ENCODE peak calls at places on chromosomes 3 and 15, in nine cellular contexts. One of them, this sample, is unnamed. For H3K4me1, the result is how much of the 10 kb centered on the place peaks cover.

GRCh38 chr3:27720899-27721716 is 1.0 kb downstream of the EOMES start:
- DNase-seq in heart right ventricle: no peak
- DNase-seq in ovary: no peak
- DNase-seq in SJCRH30: no peak
- DNase-seq in A549: no peak
- DNase-seq in hepatocyte: no peak
- DNase-seq in testis: no peak
- DNase-seq in A673: no peak
- DNase-seq in uterus: no peak
- DNase-seq in this sample: no peak

GRCh38 chr3:186931487-186932280 is 1.4 kb downstream of the ST6GAL1 start:
- DNase-seq in heart right ventricle: peak
- DNase-seq in ovary: peak
- DNase-seq in SJCRH30: no peak
- DNase-seq in A549: no peak
- DNase-seq in hepatocyte: peak
- DNase-seq in testis: peak
- DNase-seq in A673: peak
- DNase-seq in uterus: peak
- DNase-seq in this sample: peak

GRCh38 chr15:73183071-73183470 is 130.8 kb downstream of the NEO1 start:
- DNase-seq in heart right ventricle: no peak
- DNase-seq in ovary: no peak
- DNase-seq in SJCRH30: no peak
- DNase-seq in A549: no peak
- DNase-seq in hepatocyte: no peak
- DNase-seq in testis: no peak
- DNase-seq in A673: no peak
- DNase-seq in uterus: no peak
- DNase-seq in this sample: no peak

GRCh38 chr3:14143826-14144225 is 19.0 kb downstream of the TMEM43 start:
- DNase-seq in heart right ventricle: no peak
- DNase-seq in ovary: peak
- DNase-seq in SJCRH30: peak
- DNase-seq in A549: peak
- DNase-seq in hepatocyte: peak
- DNase-seq in testis: no peak
- DNase-seq in A673: peak
- DNase-seq in uterus: peak
- DNase-seq in this sample: peak

GRCh38 chr15:73284073-73284472 is 84.7 kb downstream of the HCN4 start:
- DNase-seq in heart right ventricle: no peak
- DNase-seq in ovary: no peak
- DNase-seq in SJCRH30: no peak
- DNase-seq in A549: no peak
- DNase-seq in hepatocyte: no peak
- DNase-seq in testis: no peak
- DNase-seq in A673: peak
- DNase-seq in uterus: no peak
- DNase-seq in this sample: no peak

GRCh38 chr3:140187648-140188221 is 252.8 kb downstream of the CLSTN2 start:
- DNase-seq in heart right ventricle: no peak
- DNase-seq in ovary: no peak
- DNase-seq in SJCRH30: no peak
- DNase-seq in A549: no peak
- DNase-seq in hepatocyte: no peak
- DNase-seq in testis: peak
- DNase-seq in A673: no peak
- DNase-seq in uterus: no peak
- DNase-seq in this sample: no peak

GRCh38 chr3:14555835-14556234 is 15.7 kb upstream of the GRIP2 start:
- DNase-seq in heart right ventricle: peak
- DNase-seq in ovary: no peak
- DNase-seq in SJCRH30: no peak
- DNase-seq in A549: no peak
- DNase-seq in hepatocyte: peak
- DNase-seq in testis: peak
- DNase-seq in A673: no peak
- DNase-seq in uterus: no peak
- DNase-seq in this sample: no peak

GRCh38 chr15:93319121-93319814 is 230.3 kb upstream of the RGMA start:
- DNase-seq in heart right ventricle: no peak
- DNase-seq in ovary: no peak
- DNase-seq in SJCRH30: no peak
- DNase-seq in A549: no peak
- DNase-seq in hepatocyte: no peak
- DNase-seq in testis: no peak
- DNase-seq in A673: no peak
- DNase-seq in uterus: no peak
- DNase-seq in this sample: no peak

GRCh38 chr15:62740141-62741004 is 302.2 kb upstream of the TPM1 start:
- DNase-seq in heart right ventricle: no peak
- DNase-seq in ovary: no peak
- DNase-seq in SJCRH30: no peak
- DNase-seq in A549: peak
- DNase-seq in hepatocyte: no peak
- DNase-seq in testis: peak
- DNase-seq in A673: no peak
- DNase-seq in uterus: peak
- DNase-seq in this sample: no peak

GRCh38 chr15:78058401-78058935 is 19.0 kb downstream of the TBC1D2B start:
- DNase-seq in heart right ventricle: no peak
- DNase-seq in ovary: no peak
- DNase-seq in SJCRH30: no peak
- DNase-seq in A549: no peak
- DNase-seq in hepatocyte: no peak
- DNase-seq in testis: no peak
- DNase-seq in A673: no peak
- DNase-seq in uterus: no peak
- DNase-seq in this sample: no peak

GRCh38 chr3:130707914-130708601 is 38.6 kb downstream of the PIK3R4 start:
- DNase-seq in heart right ventricle: no peak
- DNase-seq in ovary: no peak
- DNase-seq in SJCRH30: no peak
- DNase-seq in A549: no peak
- DNase-seq in hepatocyte: no peak
- DNase-seq in testis: no peak
- DNase-seq in A673: no peak
- DNase-seq in uterus: no peak
- DNase-seq in this sample: no peak

GRCh38 chr15:57395292-57395691 is 19.0 kb downstream of the CGNL1 start:
- DNase-seq in heart right ventricle: no peak
- DNase-seq in ovary: no peak
- DNase-seq in SJCRH30: peak
- DNase-seq in A549: no peak
- DNase-seq in hepatocyte: peak
- DNase-seq in testis: no peak
- DNase-seq in A673: peak
- DNase-seq in uterus: no peak
- DNase-seq in this sample: no peak

GRCh38 chr3:30577788-30578187 is 28.6 kb upstream of the TGFBR2 start:
- DNase-seq in heart right ventricle: no peak
- DNase-seq in ovary: no peak
- DNase-seq in SJCRH30: no peak
- DNase-seq in A549: no peak
- DNase-seq in hepatocyte: no peak
- DNase-seq in testis: no peak
- DNase-seq in A673: no peak
- DNase-seq in uterus: no peak
- DNase-seq in this sample: no peak

GRCh38 chr3:11498646-11499045 is 145.1 kb downstream of the VGLL4 start:
- DNase-seq in heart right ventricle: peak
- DNase-seq in ovary: peak
- DNase-seq in SJCRH30: peak
- DNase-seq in A549: no peak
- DNase-seq in hepatocyte: peak
- DNase-seq in testis: peak
- DNase-seq in A673: no peak
- DNase-seq in uterus: peak
- DNase-seq in this sample: no peak

GRCh38 chr3:140505876-140506275 is 172.0 kb upstream of the TRIM42 start:
- DNase-seq in heart right ventricle: no peak
- DNase-seq in ovary: no peak
- DNase-seq in SJCRH30: no peak
- DNase-seq in A549: no peak
- DNase-seq in hepatocyte: no peak
- DNase-seq in testis: peak
- DNase-seq in A673: no peak
- DNase-seq in uterus: no peak
- DNase-seq in this sample: no peak

GRCh38 chr15:81304226-81304625 is 19.7 kb downstream of the STARD5 start:
- DNase-seq in heart right ventricle: no peak
- DNase-seq in ovary: no peak
- DNase-seq in SJCRH30: no peak
- DNase-seq in A549: no peak
- DNase-seq in hepatocyte: no peak
- DNase-seq in testis: peak
- DNase-seq in A673: no peak
- DNase-seq in uterus: no peak
- DNase-seq in this sample: peak

DNA sequence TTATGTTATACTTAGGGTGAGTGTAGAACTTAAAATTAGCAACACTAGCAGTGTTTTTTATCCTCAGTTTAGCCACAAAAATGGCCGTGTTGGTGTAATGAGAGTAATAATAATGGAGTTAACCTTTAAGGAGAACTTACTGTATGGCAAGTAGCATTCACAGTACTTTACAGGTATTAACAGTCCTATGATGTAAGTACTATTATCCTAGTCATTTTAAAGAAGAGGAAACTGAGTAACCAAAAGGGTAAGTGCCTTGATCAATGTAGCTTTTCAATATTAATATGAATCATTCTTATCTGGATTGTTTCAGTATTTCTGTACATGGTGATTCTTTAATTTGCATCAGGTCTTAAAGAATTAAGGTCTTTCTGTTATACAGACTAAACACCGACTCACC is 170.3 kb downstream of the CD47 start:
- DNase-seq in heart right ventricle: no peak
- DNase-seq in ovary: no peak
- DNase-seq in SJCRH30: no peak
- DNase-seq in A549: no peak
- DNase-seq in hepatocyte: no peak
- DNase-seq in testis: no peak
- DNase-seq in A673: no peak
- DNase-seq in uterus: no peak
- DNase-seq in this sample: no peak
- H3K27ac ChIP-seq in heart right ventricle: no peak
- H3K27ac ChIP-seq in ovary: no peak
- H3K27ac ChIP-seq in SJCRH30: no peak
- H3K27ac ChIP-seq in A549: no peak
- H3K27ac ChIP-seq in hepatocyte: no peak
- H3K27ac ChIP-seq in testis: no peak
- H3K27ac ChIP-seq in A673: no peak
- H3K27ac ChIP-seq in uterus: no peak
- H3K27ac ChIP-seq in this sample: no peak

DNA sequence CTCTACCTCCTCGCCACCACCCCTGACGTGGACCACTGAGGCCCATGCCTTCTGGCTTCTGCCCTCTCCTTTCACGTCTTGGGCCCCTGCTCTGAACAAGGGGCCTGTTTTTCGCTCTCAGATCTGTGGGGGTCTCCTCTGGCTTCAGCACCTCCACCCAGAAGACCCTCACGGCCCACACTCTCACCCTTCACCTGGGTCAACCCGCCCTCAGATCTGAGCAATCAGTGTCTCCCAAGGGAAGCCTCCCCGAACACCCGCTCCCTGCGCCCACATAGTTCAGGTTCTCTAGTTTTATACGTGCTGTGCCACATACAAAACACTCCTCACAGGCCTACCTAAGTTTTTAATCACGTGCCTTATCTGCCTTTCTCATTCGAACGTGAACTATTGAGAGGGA is 48.2 kb upstream of the SMAD6 start:
- DNase-seq in heart right ventricle: no peak
- DNase-seq in ovary: no peak
- DNase-seq in SJCRH30: no peak
- DNase-seq in A549: no peak
- DNase-seq in hepatocyte: no peak
- DNase-seq in testis: no peak
- DNase-seq in A673: no peak
- DNase-seq in uterus: no peak
- DNase-seq in this sample: no peak
- H3K4me1 ChIP-seq in heart right ventricle: under half
- H3K4me1 ChIP-seq in ovary: under half
- H3K4me1 ChIP-seq in SJCRH30: under half
- H3K4me1 ChIP-seq in A549: under half
- H3K4me1 ChIP-seq in hepatocyte: under half
- H3K4me1 ChIP-seq in testis: under half
- H3K4me1 ChIP-seq in A673: under half
- H3K4me1 ChIP-seq in uterus: under half
- H3K4me1 ChIP-seq in this sample: under half

GRCh38 chr3:181410870-181411269 is 300.9 kb upstream of the SOX2 start:
- DNase-seq in heart right ventricle: no peak
- DNase-seq in ovary: no peak
- DNase-seq in SJCRH30: no peak
- DNase-seq in A549: no peak
- DNase-seq in hepatocyte: no peak
- DNase-seq in testis: no peak
- DNase-seq in A673: no peak
- DNase-seq in uterus: no peak
- DNase-seq in this sample: no peak
- H3K4me3 ChIP-seq in heart right ventricle: no peak
- H3K4me3 ChIP-seq in ovary: no peak
- H3K4me3 ChIP-seq in SJCRH30: no peak
- H3K4me3 ChIP-seq in A549: no peak
- H3K4me3 ChIP-seq in hepatocyte: no peak
- H3K4me3 ChIP-seq in testis: no peak
- H3K4me3 ChIP-seq in A673: no peak
- H3K4me3 ChIP-seq in uterus: no peak
- H3K4me3 ChIP-seq in this sample: no peak

GRCh38 chr15:87368511-87368910 is 888.0 kb downstream of the NTRK3 start:
- DNase-seq in heart right ventricle: no peak
- DNase-seq in ovary: no peak
- DNase-seq in SJCRH30: no peak
- DNase-seq in A549: no peak
- DNase-seq in hepatocyte: no peak
- DNase-seq in testis: no peak
- DNase-seq in A673: no peak
- DNase-seq in uterus: no peak
- DNase-seq in this sample: no peak

GRCh38 chr15:87365221-87365620 is 891.3 kb downstream of the NTRK3 start:
- DNase-seq in heart right ventricle: no peak
- DNase-seq in ovary: no peak
- DNase-seq in SJCRH30: no peak
- DNase-seq in A549: no peak
- DNase-seq in hepatocyte: no peak
- DNase-seq in testis: no peak
- DNase-seq in A673: no peak
- DNase-seq in uterus: no peak
- DNase-seq in this sample: no peak

GRCh38 chr15:87357608-87358007 is 898.9 kb downstream of the NTRK3 start:
- DNase-seq in heart right ventricle: no peak
- DNase-seq in ovary: no peak
- DNase-seq in SJCRH30: no peak
- DNase-seq in A549: no peak
- DNase-seq in hepatocyte: no peak
- DNase-seq in testis: no peak
- DNase-seq in A673: no peak
- DNase-seq in uterus: no peak
- DNase-seq in this sample: no peak

DNA sequence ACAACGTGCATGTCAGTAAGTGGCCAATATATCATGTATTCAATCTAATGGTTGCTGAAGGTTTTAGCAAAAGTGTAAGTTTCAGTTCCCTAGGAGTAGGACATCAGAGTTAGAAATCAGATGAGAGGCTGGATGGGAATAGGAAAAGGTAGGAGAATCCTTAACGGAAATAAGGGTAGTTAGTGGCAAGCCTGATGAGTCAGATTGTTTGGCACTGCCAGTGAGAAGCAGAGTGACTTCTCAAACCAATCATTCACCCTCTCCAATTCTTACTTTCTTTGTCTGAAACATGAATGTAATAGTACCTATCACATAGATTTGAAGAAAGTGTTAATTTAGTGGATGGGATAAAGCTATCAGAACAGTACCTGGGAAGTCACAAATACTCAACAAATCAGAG is 894.0 kb downstream of the NTRK3 start:
- DNase-seq in heart right ventricle: no peak
- DNase-seq in ovary: no peak
- DNase-seq in SJCRH30: no peak
- DNase-seq in A549: no peak
- DNase-seq in hepatocyte: no peak
- DNase-seq in testis: no peak
- DNase-seq in A673: no peak
- DNase-seq in uterus: no peak
- DNase-seq in this sample: no peak
- H3K27ac ChIP-seq in heart right ventricle: no peak
- H3K27ac ChIP-seq in ovary: no peak
- H3K27ac ChIP-seq in SJCRH30: no peak
- H3K27ac ChIP-seq in A549: no peak
- H3K27ac ChIP-seq in hepatocyte: no peak
- H3K27ac ChIP-seq in testis: no peak
- H3K27ac ChIP-seq in A673: no peak
- H3K27ac ChIP-seq in uterus: no peak
- H3K27ac ChIP-seq in this sample: no peak

This sample was measured in aorta.